ENCODE peak calls at places on chromosomes 12 and 14, in ten cellular contexts. Z is HuH-7; L is T-helper 9 cell; N is activated CD8-positive, alpha-beta memory T cell treated with anti-CD3 and anti-CD28 coated beads, Interleukin-2, amount 50 U/mL, for 48 hours; S is H7; Y is lower leg skin; I is stimulated activated CD8-positive, alpha-beta memory T cell treated with anti-CD3 and anti-CD28 coated beads, Interleukin-7, amount 100 ng/mL, for 48 hours; C is COLO829; R is HT1080; M is substantia nigra. U is an unnamed sample.

GRCh38 chr14:61661471-61661988 is 33.8 kb upstream of the HIF1A start:
- DNase-seq in Z (no peak), L (no peak), N (no peak), S (no peak), Y (no peak), I (no peak), C (no peak), R (no peak), M (no peak), U (no peak)

GRCh38 chr14:31677630-31678029 is 116.4 kb downstream of the NUBPL start:
- DNase-seq in Z (no peak), L (no peak), N (no peak), S (no peak), Y (no peak), I (no peak), C (no peak), R (no peak), M (no peak), U (no peak)

GRCh38 chr12:28223853-28224252 is 33.6 kb downstream of the CCDC91 start:
- DNase-seq in Z (no peak), L (no peak), N (no peak), S (no peak), Y (no peak), I (no peak), C (no peak), R (no peak), M (no peak), U (no peak)

GRCh38 chr12:2769866-2770533 is 24.8 kb upstream of the FKBP4 start:
- DNase-seq in Z (no peak), L (no peak), N (no peak), S (no peak), Y (no peak), I (no peak), C (no peak), R (no peak), M (no peak), U (no peak)

GRCh38 chr14:50678163-50678562 is 10.1 kb upstream of the SAV1 start:
- DNase-seq in Z (no peak), L (no peak), N (no peak), S (no peak), Y (no peak), I (no peak), C (no peak), R (no peak), M (no peak), U (no peak)

GRCh38 chr12:42483534-42483857 is 106.0 kb downstream of the PRICKLE1 start:
- DNase-seq in Z (no peak), L (no peak), N (peak), S (peak), Y (peak), I (no peak), C (no peak), R (no peak), M (no peak), U (no peak)

GRCh38 chr14:48725001-48725734 is 861.0 kb downstream of the RPS29 start:
- DNase-seq in Z (no peak), L (no peak), N (no peak), S (no peak), Y (no peak), I (no peak), C (no peak), R (no peak), M (no peak), U (no peak)

GRCh38 chr12:52122904-52123303 is 43.4 kb downstream of the SMIM41 start:
- DNase-seq in Z (no peak), L (no peak), N (no peak), S (peak), Y (no peak), I (no peak), C (no peak), R (no peak), M (no peak), U (no peak)

GRCh38 chr12:57657744-57658143 is 24.7 kb upstream of the B4GALNT1 start:
- DNase-seq in Z (no peak), L (no peak), N (no peak), S (no peak), Y (no peak), I (no peak), C (no peak), R (no peak), M (no peak), U (no peak)

GRCh38 chr12:91877022-91877421 is 268.6 kb downstream of the BTG1 start:
- DNase-seq in Z (no peak), L (peak), N (peak), S (no peak), Y (no peak), I (peak), C (peak), R (peak), M (no peak), U (no peak)

GRCh38 chr14:55366271-55366670 is 45.4 kb downstream of the ATG14 start:
- DNase-seq in Z (no peak), L (no peak), N (no peak), S (no peak), Y (no peak), I (no peak), C (no peak), R (no peak), M (no peak), U (no peak)

GRCh38 chr14:75539562-75540478 is 17.6 kb downstream of the BATF start:
- DNase-seq in Z (no peak), L (peak), N (no peak), S (peak), Y (no peak), I (no peak), C (no peak), R (no peak), M (no peak), U (no peak)

GRCh38 chr14:75011356-75012097 is 8.8 kb downstream of the EIF2B2 start:
- DNase-seq in Z (no peak), L (no peak), N (no peak), S (no peak), Y (no peak), I (peak), C (peak), R (peak), M (no peak), U (no peak)

GRCh38 chr14:75257241-75257640 is 21.4 kb upstream of the FOS start:
- DNase-seq in Z (no peak), L (no peak), N (no peak), S (peak), Y (no peak), I (no peak), C (no peak), R (peak), M (no peak), U (no peak)

GRCh38 chr12:14403293-14403692 is 37.8 kb downstream of the ATF7IP start:
- DNase-seq in Z (no peak), L (no peak), N (no peak), S (no peak), Y (no peak), I (no peak), C (no peak), R (no peak), M (no peak), U (no peak)

GRCh38 chr12:96710127-96710745 is 196.8 kb upstream of the NEDD1 start:
- DNase-seq in Z (no peak), L (no peak), N (no peak), S (peak), Y (no peak), I (no peak), C (no peak), R (no peak), M (no peak), U (no peak)

GRCh38 chr12:92735131-92735721 is 32.4 kb downstream of the PLEKHG7 start:
- DNase-seq in Z (peak), L (no peak), N (no peak), S (no peak), Y (no peak), I (no peak), C (peak), R (peak), M (no peak), U (no peak)

GRCh38 chr12:42162198-42162597 is 17.5 kb upstream of the GXYLT1 start:
- DNase-seq in Z (no peak), L (no peak), N (no peak), S (no peak), Y (no peak), I (no peak), C (no peak), R (peak), M (no peak), U (no peak)

GRCh38 chr14:20219033-20219432 is 4.5 kb upstream of the OR11H6 start:
- DNase-seq in Z (no peak), L (no peak), N (no peak), S (no peak), Y (no peak), I (no peak), C (peak), R (peak), M (no peak), U (no peak)

GRCh38 chr14:81062816-81063215 is 107.4 kb downstream of the TSHR start:
- DNase-seq in Z (no peak), L (no peak), N (no peak), S (peak), Y (no peak), I (no peak), C (no peak), R (peak), M (no peak), U (no peak)

GRCh38 chr12:63323942-63324341 is 172.9 kb upstream of the AVPR1A start:
- DNase-seq in Z (no peak), L (no peak), N (no peak), S (no peak), Y (no peak), I (no peak), C (no peak), R (no peak), M (no peak), U (no peak)

GRCh38 chr12:64825143-64826011 is 930 bp downstream of the TBC1D30 start:
- DNase-seq in Z (peak), L (no peak), N (peak), S (peak), Y (no peak), I (no peak), C (no peak), R (no peak), M (no peak), U (no peak)

GRCh38 chr14:101814869-101815268 is 53.4 kb downstream of the PPP2R5C start:
- DNase-seq in Z (no peak), L (no peak), N (no peak), S (no peak), Y (no peak), I (no peak), C (no peak), R (no peak), M (no peak), U (no peak)

GRCh38 chr12:132852496-132852895 is 23.8 kb upstream of the GOLGA3 start:
- DNase-seq in Z (no peak), L (no peak), N (no peak), S (no peak), Y (no peak), I (no peak), C (no peak), R (no peak), M (no peak), U (no peak)

GRCh38 chr14:54652188-54652889 is 85.4 kb downstream of the SAMD4A start:
- DNase-seq in Z (peak), L (no peak), N (no peak), S (peak), Y (peak), I (no peak), C (peak), R (peak), M (no peak), U (peak)

GRCh38 chr14:89616425-89617141 is 199.6 kb upstream of the FOXN3 start:
- DNase-seq in Z (no peak), L (peak), N (no peak), S (no peak), Y (no peak), I (no peak), C (no peak), R (no peak), M (no peak), U (no peak)

GRCh38 chr14:63288853-63289252 is 29.9 kb downstream of the GPHB5 start:
- DNase-seq in Z (no peak), L (no peak), N (no peak), S (no peak), Y (no peak), I (no peak), C (no peak), R (no peak), M (no peak), U (no peak)

GRCh38 chr14:36981832-36982528 is 190.4 kb downstream of the SLC25A21 start:
- DNase-seq in Z (no peak), L (no peak), N (no peak), S (no peak), Y (no peak), I (no peak), C (no peak), R (peak), M (no peak), U (no peak)

GRCh38 chr14:24095196-24096068 is 1.3 kb downstream of the PCK2 start:
- DNase-seq in Z (peak), L (no peak), N (peak), S (peak), Y (peak), I (peak), C (peak), R (peak), M (no peak), U (no peak)

GRCh38 chr14:99384446-99385417 is 95.9 kb downstream of the SETD3 start:
- DNase-seq in Z (no peak), L (no peak), N (no peak), S (peak), Y (peak), I (no peak), C (no peak), R (no peak), M (no peak), U (no peak)

GRCh38 chr12:52615208-52615868 is 3.0 kb downstream of the KRT73 start:
- DNase-seq in Z (no peak), L (no peak), N (peak), S (no peak), Y (no peak), I (peak), C (no peak), R (no peak), M (no peak), U (no peak)

GRCh38 chr14:105879503-105879866 is 353.1 kb downstream of the TMEM121 start:
- DNase-seq in Z (no peak), L (no peak), N (no peak), S (peak), Y (no peak), I (no peak), C (no peak), R (no peak), M (no peak), U (no peak)

GRCh38 chr12:53482626-53483165 is 16.6 kb downstream of the MAP3K12 start:
- DNase-seq in Z (no peak), L (no peak), N (peak), S (peak), Y (no peak), I (no peak), C (no peak), R (no peak), M (no peak), U (no peak)

GRCh38 chr12:92608418-92609091 is 94.2 kb upstream of the PLEKHG7 start:
- DNase-seq in Z (peak), L (no peak), N (no peak), S (peak), Y (no peak), I (no peak), C (peak), R (peak), M (no peak), U (no peak)

GRCh38 chr14:51117579-51117978 is 22.7 kb upstream of the TRIM9 start:
- DNase-seq in Z (no peak), L (no peak), N (no peak), S (no peak), Y (no peak), I (no peak), C (no peak), R (no peak), M (no peak), U (no peak)